ENCODE peak calls at places on chromosomes 4 and X, in four cellular contexts. F is mucosa of gallbladder, H is EH, P is cardiac fibroblast. L is an unnamed sample.

GRCh38 chr4:138223191-138223910 is 18.8 kb downstream of the SLC7A11 start:
- DNase-seq in H (peak), P (no peak), F (no peak), L (no peak)

GRCh38 chr4:3898098-3898497 is 131.9 kb downstream of the ADRA2C start:
- DNase-seq in F (no peak), P (no peak), H (no peak), L (no peak)

GRCh38 chr4:139603576-139604387 is 47.8 kb upstream of the SETD7 start:
- DNase-seq in H (peak), P (peak), F (peak), L (peak)

GRCh38 chrX:52346462-52347165 is 22.2 kb upstream of the XAGE2 start:
- DNase-seq in P (peak), H (peak), F (no peak), L (peak)

GRCh38 chr4:119053245-119053644 is 82.4 kb upstream of the MYOZ2 start:
- DNase-seq in P (no peak), F (no peak), H (peak), L (no peak)

GRCh38 chrX:133412246-133412645 is 3.0 kb downstream of the GPC4 start:
- DNase-seq in H (peak), F (no peak), P (peak), L (no peak)

GRCh38 chrX:63747331-63747730 is 37.7 kb downstream of the ARHGEF9 start:
- DNase-seq in F (no peak), H (peak), P (peak), L (peak)

GRCh38 chr4:88429401-88429800 is 27.5 kb upstream of the HERC5 start:
- DNase-seq in P (no peak), H (no peak), F (no peak), L (no peak)

GRCh38 chr4:115121351-115122043 is 8.1 kb upstream of the NDST4 start:
- DNase-seq in P (no peak), F (no peak), H (no peak), L (no peak)

GRCh38 chr4:164408831-164409230 is 345.1 kb upstream of the SMIM31 start:
- DNase-seq in F (no peak), H (no peak), P (no peak), L (no peak)

GRCh38 chr4:169270810-169271691 is at the start of gene SH3RF1:
- DNase-seq in H (peak), P (peak), F (peak), L (peak)

GRCh38 chrX:88560673-88561330 is 186.2 kb upstream of the CPXCR1 start:
- DNase-seq in H (no peak), F (no peak), P (no peak), L (no peak)

GRCh38 chrX:123184199-123184857 is at the start of gene GRIA3:
- DNase-seq in F (no peak), H (peak), P (peak), L (no peak)

GRCh38 chr4:14644568-14645282 is 357.6 kb upstream of the CPEB2 start:
- DNase-seq in P (no peak), F (no peak), H (no peak), L (no peak)

GRCh38 chr4:88104902-88105610 is 53.4 kb downstream of the ABCG2 start:
- DNase-seq in F (no peak), H (peak), P (peak), L (peak)

GRCh38 chr4:112031712-112032328 is 113.4 kb upstream of the FAM241A start:
- DNase-seq in F (peak), P (peak), H (peak), L (peak)

GRCh38 chr4:11281720-11282119 is 147.0 kb downstream of the HS3ST1 start:
- DNase-seq in P (peak), H (no peak), F (no peak), L (no peak)

GRCh38 chr4:74278490-74278889 is 29.8 kb upstream of the EPGN start:
- DNase-seq in P (no peak), H (no peak), F (no peak), L (no peak)

GRCh38 chrX:137858106-137858505 is 292.2 kb downstream of the ZIC3 start:
- DNase-seq in F (no peak), P (no peak), H (no peak), L (no peak)

GRCh38 chrX:9671998-9672397 is 93.6 kb downstream of the GPR143 start:
- DNase-seq in H (no peak), F (no peak), P (no peak), L (no peak)

GRCh38 chr4:183350317-183351071 is 28.3 kb upstream of the CLDN24 start:
- DNase-seq in F (no peak), H (peak), P (no peak), L (no peak)

GRCh38 chr4:6962211-6963041 is 52.8 kb downstream of the TBC1D14 start:
- DNase-seq in H (no peak), F (no peak), P (no peak), L (no peak)

L was measured in RPMI7951.